ENCODE peak calls at places on chromosomes 2 and 18, in six cellular contexts. J is heart right ventricle, B is GM04504, P is iPS-NIHi11, R is GM04503, H is substantia nigra. Q is an unnamed sample.

GRCh38 chr2:11583203-11583752 is 49.4 kb downstream of the GREB1 start:
- DNase-seq in R (no peak), P (no peak), H (no peak), B (no peak), J (peak), Q (no peak)

GRCh38 chr2:83572400-83572799 is 886.7 kb downstream of the SUCLG1 start:
- DNase-seq in B (peak), R (no peak), P (no peak), H (no peak), J (no peak), Q (no peak)

GRCh38 chr2:20049631-20050030 is 1.8 kb downstream of the LAPTM4A start:
- DNase-seq in J (no peak), B (no peak), R (no peak), P (no peak), H (no peak), Q (no peak)

GRCh38 chr2:14255135-14255820 is 377.2 kb upstream of the LRATD1 start:
- DNase-seq in J (no peak), R (no peak), H (no peak), B (no peak), P (peak), Q (no peak)

GRCh38 chr18:49174478-49174877 is 223.7 kb upstream of the SMAD7 start:
- DNase-seq in R (peak), B (peak), J (no peak), P (no peak), H (no peak), Q (no peak)

GRCh38 chr2:119713819-119714490 is 35.0 kb downstream of the TMEM177 start:
- DNase-seq in P (no peak), R (no peak), H (no peak), B (no peak), J (no peak), Q (no peak)

GRCh38 chr2:20582600-20583221 is 68.2 kb downstream of the HS1BP3 start:
- DNase-seq in J (no peak), P (no peak), B (no peak), R (no peak), H (peak), Q (peak)

GRCh38 chr2:108414256-108414876 is 34.6 kb upstream of the GCC2 start:
- DNase-seq in B (no peak), H (no peak), P (no peak), J (no peak), R (no peak), Q (no peak)

GRCh38 chr18:70154591-70155194 is 50.8 kb downstream of the RTTN start:
- DNase-seq in H (no peak), J (no peak), R (peak), B (peak), P (no peak), Q (no peak)

GRCh38 chr2:10159486-10160160 is 37.1 kb downstream of the RRM2 start:
- DNase-seq in H (no peak), R (no peak), J (no peak), B (no peak), P (no peak), Q (no peak)

GRCh38 chr18:12599966-12600365 is 57.9 kb downstream of the SPIRE1 start:
- DNase-seq in R (no peak), P (no peak), H (no peak), B (no peak), J (no peak), Q (no peak)